ENCODE peak calls at places on chromosomes 13 and 19, in seven cellular contexts. X is GM12878, D is SK-N-SH, V is K562, K is H1, C is GM12891, J is HepG2. A is an unnamed sample.

GRCh38 chr19:8459520-8460260 is 14.9 kb downstream of the HNRNPM start:
- DNase-seq in V (no peak), K (no peak), X (no peak), D (no peak), J (peak; percentile 29), C (no peak), A (no peak)

GRCh38 chr19:48806518-48806817 is 4.4 kb downstream of the BCAT2 start:
- DNase-seq in C (peak; percentile 71), X (no peak), D (peak; percentile 82), V (peak; percentile 63), K (no peak), J (no peak), A (no peak)

GRCh38 chr13:73390100-73390499 is 331.3 kb downstream of the KLF5 start:
- DNase-seq in V (no peak), C (no peak), D (no peak), K (no peak), J (no peak), X (no peak), A (no peak)

GRCh38 chr13:62512194-62513141 is 1096.8 kb upstream of the PCDH20 start:
- DNase-seq in D (peak; percentile 23), K (no peak), X (peak; percentile 24), J (peak; percentile 29), C (no peak), V (no peak), A (no peak)

GRCh38 chr13:75481176-75482069 is 546 bp downstream of the TBC1D4 start:
- DNase-seq in V (peak; percentile 7), X (no peak), K (no peak), D (peak; percentile 78), C (peak; percentile 17), J (no peak), A (peak; percentile 15)

GRCh38 chr13:45224181-45224580 is 23.3 kb upstream of the KCTD4 start:
- DNase-seq in J (no peak), X (no peak), C (no peak), V (no peak), D (no peak), K (no peak), A (no peak)

GRCh38 chr19:4138445-4138844 is 14.5 kb upstream of the MAP2K2 start:
- DNase-seq in J (no peak), D (no peak), X (no peak), K (no peak), C (no peak), V (no peak), A (no peak)

GRCh38 chr19:16106121-16106520 is 5.6 kb upstream of the RAB8A start:
- DNase-seq in C (no peak), K (no peak), J (no peak), X (no peak), D (no peak), V (no peak), A (no peak)

GRCh38 chr13:112106467-112107141 is 39.7 kb downstream of the SOX1 start:
- DNase-seq in C (no peak), K (no peak), D (no peak), V (no peak), J (peak; percentile 6), X (no peak), A (no peak)

GRCh38 chr19:6730153-6730804 is 7.1 kb downstream of the GPR108 start:
- DNase-seq in K (peak; percentile 82), V (peak; percentile 94), J (peak; percentile 96), C (peak; percentile 58), X (no peak), D (peak; percentile 71), A (no peak)

GRCh38 chr13:102597029-102598015 is 536 bp downstream of the TPP2 start:
- DNase-seq in K (no peak), D (peak; percentile 64), V (peak; percentile 18), X (no peak), J (no peak), C (no peak), A (peak; percentile 22)

GRCh38 chr13:27461940-27462584 is 11.7 kb upstream of the MTIF3 start:
- DNase-seq in V (no peak), C (no peak), X (no peak), D (no peak), J (no peak), K (no peak), A (no peak)

GRCh38 chr13:73399347-73400216 is 340.8 kb downstream of the KLF5 start:
- DNase-seq in X (no peak), V (no peak), D (no peak), C (no peak), K (no peak), J (peak; percentile 1), A (no peak)

GRCh38 chr19:35404879-35405622 is 34.2 kb downstream of the GPR42 start:
- DNase-seq in D (no peak), X (peak; percentile 95), J (peak; percentile 70), K (no peak), C (peak; percentile 52), V (no peak), A (peak; percentile 54)

GRCh38 chr13:44011036-44011435 is 131.3 kb downstream of the LACC1 start:
- DNase-seq in V (no peak), K (no peak), J (no peak), D (no peak), C (no peak), X (no peak), A (no peak)

GRCh38 chr19:12872255-12872654 is 9.0 kb downstream of the DNASE2 start:
- DNase-seq in J (no peak), K (no peak), D (no peak), C (no peak), X (no peak), V (peak; percentile 28), A (no peak)

GRCh38 chr19:12871681-12872080 is 9.6 kb downstream of the DNASE2 start:
- DNase-seq in V (no peak), K (no peak), J (no peak), C (no peak), D (no peak), X (no peak), A (no peak)

GRCh38 chr19:12875086-12875485 is 6.2 kb downstream of the DNASE2 start:
- DNase-seq in D (no peak), J (no peak), K (no peak), V (no peak), C (no peak), X (no peak), A (no peak)

GRCh38 chr19:12873891-12874745 is 7.1 kb downstream of the DNASE2 start:
- DNase-seq in V (no peak), K (no peak), C (no peak), X (no peak), J (no peak), D (peak; percentile 30), A (no peak)

DNA sequence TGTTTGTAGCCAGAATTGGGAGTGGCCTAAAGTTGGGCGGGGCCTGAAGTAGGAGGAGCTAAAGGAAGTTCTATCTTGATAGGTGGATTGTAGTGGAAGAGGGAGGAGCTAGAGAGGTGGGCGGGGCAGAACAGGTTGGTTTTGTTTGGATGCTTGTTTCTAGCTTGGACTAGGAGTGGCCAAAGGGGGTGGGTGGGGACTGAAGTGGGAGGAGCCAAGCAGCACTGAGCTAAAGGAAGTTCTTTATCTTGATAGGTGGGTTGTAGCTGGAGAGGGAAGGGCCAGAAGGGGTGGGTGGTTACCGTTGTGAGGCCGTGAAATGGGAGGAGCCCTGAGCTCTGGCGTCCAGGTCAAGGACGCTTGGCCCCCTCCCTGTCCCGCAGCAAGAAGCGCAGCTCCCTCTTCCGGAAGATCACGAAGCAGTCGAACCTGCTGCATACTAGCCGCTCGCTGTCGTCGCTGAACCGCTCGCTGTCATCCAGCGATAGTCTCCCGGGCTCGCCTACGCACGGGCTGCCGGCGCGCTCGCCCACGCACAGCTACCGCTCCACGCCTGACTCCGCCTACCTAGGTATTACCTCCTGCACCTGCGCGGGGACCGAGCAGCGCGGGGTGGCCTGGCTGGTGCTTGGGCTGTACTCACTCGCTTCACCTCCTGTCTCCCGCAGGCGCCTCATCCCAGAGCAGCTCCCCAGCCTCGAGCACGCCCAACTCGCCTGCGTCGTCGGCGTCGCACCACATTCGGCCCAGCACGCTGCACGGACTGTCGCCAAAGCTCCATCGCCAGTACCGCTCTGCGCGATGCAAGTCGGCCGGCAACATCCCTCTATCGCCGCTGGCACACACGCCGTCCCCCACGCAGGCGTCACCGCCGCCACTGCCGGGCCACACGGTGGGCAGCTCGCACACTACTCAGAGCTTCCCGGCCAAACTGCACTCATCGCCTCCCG is 8.0 kb downstream of the DNASE2 start:
- DNase-seq in J (peak; percentile 17), C (peak; percentile 55), V (peak; percentile 92), K (no peak), X (no peak), D (peak; percentile 83), A (no peak)
- TF ChIP-seq TAF1 in J (no peak), C (no peak), V (no peak), K (no peak), X (no peak), D (no peak), A (no peak)

DNA sequence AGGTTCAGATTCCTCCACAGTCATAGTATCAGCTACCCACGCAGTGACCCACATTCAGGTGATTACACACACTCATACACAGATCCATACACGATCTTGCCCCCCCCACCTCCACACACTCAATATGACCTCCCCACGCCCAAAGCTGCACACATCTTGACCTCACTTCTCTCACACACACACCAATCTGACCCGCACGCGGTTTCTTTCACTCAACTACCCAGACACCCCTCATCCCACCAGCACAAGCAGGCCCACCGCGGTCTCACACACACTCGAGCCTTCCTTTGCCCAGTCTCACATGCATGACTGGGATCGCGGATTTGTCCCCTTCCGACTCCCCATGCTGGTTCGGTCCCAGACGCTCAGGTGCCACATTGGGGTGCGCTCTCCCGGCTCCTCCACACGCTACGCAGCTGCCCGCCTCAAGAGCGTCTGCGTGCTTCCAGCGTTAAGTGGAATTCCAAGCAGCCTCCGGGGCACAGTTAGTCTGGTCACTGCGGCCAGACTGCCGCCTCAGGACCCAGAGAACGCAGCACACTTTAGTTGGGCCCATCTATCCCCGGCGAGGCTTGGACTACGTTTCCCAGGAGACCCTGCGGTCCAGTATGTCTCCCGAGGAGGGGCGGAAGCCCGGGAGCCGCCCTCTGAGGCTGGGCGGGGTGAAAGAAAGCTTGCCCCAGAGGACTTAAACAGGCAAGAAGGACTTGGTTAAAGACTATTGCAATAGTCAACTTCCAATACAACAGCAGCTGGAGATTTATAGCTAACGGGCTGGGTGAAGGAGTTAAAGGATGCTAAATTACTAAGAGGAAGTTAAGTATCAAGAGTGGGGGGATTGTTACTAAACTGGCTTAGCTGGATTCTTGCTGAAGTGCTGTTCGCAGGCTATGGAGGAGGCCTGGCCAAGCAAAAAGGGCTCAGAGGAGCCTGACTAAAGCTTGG is 703 bp upstream of the ZNF345 start:
- DNase-seq in K (no peak), V (peak; percentile 39), J (peak; percentile 85), X (peak; percentile 50), D (peak; percentile 87), C (peak; percentile 46), A (peak; percentile 78)
- TF ChIP-seq POLR2AphosphoS5 in K (peak; percentile 75), V (no peak), J (no peak), X (peak; percentile 41), D (no peak), C (peak; percentile 29), A (peak; percentile 62)

GRCh38 chr19:1789282-1790020 is 22.6 kb downstream of the ATP8B3 start:
- DNase-seq in D (peak; percentile 67), J (no peak), V (no peak), C (no peak), K (no peak), X (no peak), A (no peak)
- TF ChIP-seq TAF1 in D (no peak), J (no peak), V (no peak), C (no peak), K (no peak), X (no peak), A (no peak)

DNA sequence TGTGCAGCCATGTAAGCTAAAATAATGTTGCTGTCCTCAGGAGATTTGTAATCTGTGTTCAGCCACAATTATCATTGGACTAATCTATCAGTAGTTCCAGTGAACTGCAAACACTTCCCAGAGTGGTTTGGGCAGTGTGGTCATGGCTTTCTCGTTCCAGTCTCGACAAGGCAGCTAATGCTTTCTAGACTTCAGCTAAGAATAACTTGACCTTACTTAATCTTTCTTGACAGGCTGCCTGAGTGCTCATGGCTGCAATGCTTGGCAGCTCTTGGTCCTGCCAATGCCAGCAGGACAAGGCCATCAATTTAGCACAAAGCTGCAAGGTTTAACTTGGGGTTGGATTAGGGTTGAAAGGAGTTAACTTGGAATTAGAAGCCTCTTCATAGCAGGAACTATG is 32.8 kb downstream of the ATP12A start:
- DNase-seq in D (no peak), C (no peak), X (no peak), J (no peak), V (no peak), K (no peak), A (no peak)
- TF ChIP-seq POLR2AphosphoS5 in D (no peak), C (no peak), X (no peak), J (no peak), V (no peak), K (no peak), A (no peak)